ENCODE peak calls at places on chromosomes 13 and 19, in six cellular contexts. I is CD8-positive, alpha-beta T cell; X is stimulated activated CD4-positive, alpha-beta T cell treated with anti-CD3 and anti-CD28 coated beads, Interleukin-2, amount 100 ng/mL, for 48 hours; W is stimulated activated CD8-positive, alpha-beta memory T cell treated with anti-CD3 and anti-CD28 coated beads, Interleukin-7, amount 100 ng/mL, for 1 hour; Z is iris pigment epithelial cell; U is activated T-cell treated with anti-CD3 and anti-CD28 coated beads for 1 hour. Y is an unnamed sample.

GRCh38 chr19:55116232-55117062 is 990 bp downstream of the PPP1R12C start:
- DNase-seq in I (peak), X (peak), W (no peak), Z (peak), U (peak), Y (peak)

GRCh38 chr13:30002577-30002976 is 152.2 kb upstream of the UBL3 start:
- DNase-seq in I (no peak), X (no peak), W (no peak), Z (peak), U (no peak), Y (no peak)

GRCh38 chr19:37572203-37572602 is 22.4 kb downstream of the ZNF571 start:
- DNase-seq in I (no peak), X (no peak), W (no peak), Z (peak), U (no peak), Y (no peak)

GRCh38 chr19:53102701-53103140 is 501 bp downstream of the ZNF160 start:
- DNase-seq in I (peak), X (peak), W (no peak), Z (peak), U (peak), Y (peak)

GRCh38 chr13:50843256-50844043 is at the start of gene DLEU7:
- DNase-seq in I (no peak), X (no peak), W (no peak), Z (no peak), U (no peak), Y (no peak)

GRCh38 chr13:47249296-47249695 is 352.4 kb upstream of the HTR2A start:
- DNase-seq in I (no peak), X (no peak), W (no peak), Z (no peak), U (no peak), Y (no peak)

GRCh38 chr13:25844559-25845434 is 207.0 kb downstream of the SHISA2 start:
- DNase-seq in I (no peak), X (no peak), W (no peak), Z (peak), U (no peak), Y (no peak)

GRCh38 chr13:76610819-76611415 is 275.3 kb downstream of the KCTD12 start:
- DNase-seq in I (no peak), X (no peak), W (no peak), Z (peak), U (no peak), Y (no peak)

GRCh38 chr19:58009666-58010301 is 7.2 kb upstream of the ZNF606 start:
- DNase-seq in I (peak), X (peak), W (peak), Z (peak), U (peak), Y (peak)

GRCh38 chr13:74406439-74406838 is 272.2 kb upstream of the KLF12 start:
- DNase-seq in I (no peak), X (no peak), W (no peak), Z (no peak), U (no peak), Y (no peak)

GRCh38 chr19:15129856-15130580 is 22.8 kb downstream of the SYDE1 start:
- DNase-seq in I (no peak), X (no peak), W (no peak), Z (no peak), U (no peak), Y (no peak)

GRCh38 chr13:33678906-33679657 is 138.9 kb upstream of the RFC3 start:
- DNase-seq in I (peak), X (peak), W (peak), Z (peak), U (peak), Y (peak)

GRCh38 chr19:17871878-17872250 is at the start of gene SLC5A5:
- DNase-seq in I (no peak), X (no peak), W (no peak), Z (no peak), U (no peak), Y (peak)

GRCh38 chr13:49683489-49683888 is 7.8 kb downstream of the EBPL start:
- DNase-seq in I (no peak), X (no peak), W (no peak), Z (no peak), U (no peak), Y (no peak)

GRCh38 chr13:39787086-39787487 is 131.6 kb downstream of the COG6 start:
- DNase-seq in I (no peak), X (no peak), W (no peak), Z (peak), U (no peak), Y (no peak)

GRCh38 chr19:5587071-5587455 is 19.3 kb upstream of the TINCR start:
- DNase-seq in I (no peak), X (no peak), W (no peak), Z (no peak), U (no peak), Y (no peak)

GRCh38 chr13:79194272-79194671 is 211.8 kb downstream of the RBM26 start:
- DNase-seq in I (peak), X (peak), W (peak), Z (no peak), U (no peak), Y (peak)

GRCh38 chr13:88281846-88282245 is 610.7 kb downstream of the SLITRK5 start:
- DNase-seq in I (no peak), X (no peak), W (no peak), Z (no peak), U (no peak), Y (no peak)

GRCh38 chr13:73602295-73602694 is 531.9 kb downstream of the KLF12 start:
- DNase-seq in I (no peak), X (no peak), W (no peak), Z (peak), U (no peak), Y (no peak)

GRCh38 chr19:13790354-13790753 is 4.9 kb upstream of the ZSWIM4 start:
- DNase-seq in I (peak), X (no peak), W (no peak), Z (peak), U (no peak), Y (no peak)

GRCh38 chr19:992670-993055 is 7.6 kb upstream of the GRIN3B start:
- DNase-seq in I (no peak), X (no peak), W (no peak), Z (no peak), U (no peak), Y (no peak)

GRCh38 chr19:49862411-49863253 is 4.7 kb downstream of the PNKP start:
- DNase-seq in I (no peak), X (no peak), W (no peak), Z (no peak), U (no peak), Y (peak)

GRCh38 chr13:84481958-84482357 is 599.7 kb upstream of the SLITRK1 start:
- DNase-seq in I (no peak), X (no peak), W (no peak), Z (peak), U (no peak), Y (no peak)

GRCh38 chr19:6048808-6049405 is 61.4 kb downstream of the RFX2 start:
- DNase-seq in I (peak), X (peak), W (peak), Z (peak), U (peak), Y (peak)

GRCh38 chr19:4089400-4089908 is 22.8 kb upstream of the ZBTB7A start:
- DNase-seq in I (peak), X (peak), W (no peak), Z (no peak), U (peak), Y (peak)

Y was measured in B cell.